ENCODE peak calls at places on chromosome 12, in ten cellular contexts. One of them, this sample, is unnamed.

GRCh38 chr12:98110516-98110915 is 404.9 kb upstream of the TMPO start:
- DNase-seq in GM20000: no peak
- DNase-seq in dorsolateral prefrontal cortex: no peak
- DNase-seq in H4: no peak
- DNase-seq in activated CD8-positive, alpha-beta memory T cell treated with anti-CD3 and anti-CD28 coated beads, Interleukin-2, amount 50 U/mL, for 48 hours: no peak
- DNase-seq in brain pericyte: no peak
- DNase-seq in NCI-H1105: no peak
- DNase-seq in glomerular endothelial cell: no peak
- DNase-seq in fibroblast of mammary gland: no peak
- DNase-seq in G401: no peak
- DNase-seq in this sample: no peak

GRCh38 chr12:124565071-124565491 is 2.3 kb downstream of the NCOR2 start:
- DNase-seq in GM20000: no peak
- DNase-seq in dorsolateral prefrontal cortex: peak; percentile 83
- DNase-seq in H4: no peak
- DNase-seq in activated CD8-positive, alpha-beta memory T cell treated with anti-CD3 and anti-CD28 coated beads, Interleukin-2, amount 50 U/mL, for 48 hours: no peak
- DNase-seq in brain pericyte: no peak
- DNase-seq in NCI-H1105: no peak
- DNase-seq in glomerular endothelial cell: no peak
- DNase-seq in fibroblast of mammary gland: peak; percentile 31
- DNase-seq in G401: peak; percentile 47
- DNase-seq in this sample: no peak

GRCh38 chr12:475286-475685 is 15.5 kb downstream of the B4GALNT3 start:
- DNase-seq in GM20000: no peak
- DNase-seq in dorsolateral prefrontal cortex: no peak
- DNase-seq in H4: no peak
- DNase-seq in activated CD8-positive, alpha-beta memory T cell treated with anti-CD3 and anti-CD28 coated beads, Interleukin-2, amount 50 U/mL, for 48 hours: no peak
- DNase-seq in brain pericyte: no peak
- DNase-seq in NCI-H1105: no peak
- DNase-seq in glomerular endothelial cell: no peak
- DNase-seq in fibroblast of mammary gland: no peak
- DNase-seq in G401: no peak
- DNase-seq in this sample: no peak

GRCh38 chr12:29301114-29301513 is 79.9 kb downstream of the ERGIC2 start:
- DNase-seq in GM20000: no peak
- DNase-seq in dorsolateral prefrontal cortex: no peak
- DNase-seq in H4: no peak
- DNase-seq in activated CD8-positive, alpha-beta memory T cell treated with anti-CD3 and anti-CD28 coated beads, Interleukin-2, amount 50 U/mL, for 48 hours: no peak
- DNase-seq in brain pericyte: no peak
- DNase-seq in NCI-H1105: no peak
- DNase-seq in glomerular endothelial cell: no peak
- DNase-seq in fibroblast of mammary gland: peak; percentile 16
- DNase-seq in G401: no peak
- DNase-seq in this sample: no peak

GRCh38 chr12:9687228-9687627 is 17.7 kb downstream of the CLEC2D start:
- DNase-seq in GM20000: no peak
- DNase-seq in dorsolateral prefrontal cortex: no peak
- DNase-seq in H4: peak; percentile 39
- DNase-seq in activated CD8-positive, alpha-beta memory T cell treated with anti-CD3 and anti-CD28 coated beads, Interleukin-2, amount 50 U/mL, for 48 hours: no peak
- DNase-seq in brain pericyte: peak; percentile 16
- DNase-seq in NCI-H1105: no peak
- DNase-seq in glomerular endothelial cell: no peak
- DNase-seq in fibroblast of mammary gland: peak; percentile 72
- DNase-seq in G401: no peak
- DNase-seq in this sample: no peak

GRCh38 chr12:32595251-32595650 is 83.8 kb upstream of the DNM1L start:
- DNase-seq in GM20000: no peak
- DNase-seq in dorsolateral prefrontal cortex: no peak
- DNase-seq in H4: peak; percentile 73
- DNase-seq in activated CD8-positive, alpha-beta memory T cell treated with anti-CD3 and anti-CD28 coated beads, Interleukin-2, amount 50 U/mL, for 48 hours: no peak
- DNase-seq in brain pericyte: no peak
- DNase-seq in NCI-H1105: no peak
- DNase-seq in glomerular endothelial cell: no peak
- DNase-seq in fibroblast of mammary gland: peak; percentile 65
- DNase-seq in G401: no peak
- DNase-seq in this sample: peak; percentile 22

GRCh38 chr12:57005980-57006808 is at the start of gene ZBTB39:
- DNase-seq in GM20000: peak; percentile 97
- DNase-seq in dorsolateral prefrontal cortex: no peak
- DNase-seq in H4: no peak
- DNase-seq in activated CD8-positive, alpha-beta memory T cell treated with anti-CD3 and anti-CD28 coated beads, Interleukin-2, amount 50 U/mL, for 48 hours: peak; percentile 88
- DNase-seq in brain pericyte: no peak
- DNase-seq in NCI-H1105: peak; percentile 22
- DNase-seq in glomerular endothelial cell: no peak
- DNase-seq in fibroblast of mammary gland: peak; percentile 22
- DNase-seq in G401: peak; percentile 39
- DNase-seq in this sample: peak; percentile 98

GRCh38 chr12:121005346-121005815 is 10.9 kb downstream of the C12orf43 start:
- DNase-seq in GM20000: peak; percentile 63
- DNase-seq in dorsolateral prefrontal cortex: no peak
- DNase-seq in H4: peak; percentile 32
- DNase-seq in activated CD8-positive, alpha-beta memory T cell treated with anti-CD3 and anti-CD28 coated beads, Interleukin-2, amount 50 U/mL, for 48 hours: peak; percentile 72
- DNase-seq in brain pericyte: no peak
- DNase-seq in NCI-H1105: no peak
- DNase-seq in glomerular endothelial cell: no peak
- DNase-seq in fibroblast of mammary gland: peak; percentile 53
- DNase-seq in G401: peak; percentile 8
- DNase-seq in this sample: peak; percentile 59

GRCh38 chr12:120260607-120261006 is 4.9 kb downstream of the PXN start:
- DNase-seq in GM20000: no peak
- DNase-seq in dorsolateral prefrontal cortex: no peak
- DNase-seq in H4: no peak
- DNase-seq in activated CD8-positive, alpha-beta memory T cell treated with anti-CD3 and anti-CD28 coated beads, Interleukin-2, amount 50 U/mL, for 48 hours: no peak
- DNase-seq in brain pericyte: no peak
- DNase-seq in NCI-H1105: no peak
- DNase-seq in glomerular endothelial cell: no peak
- DNase-seq in fibroblast of mammary gland: no peak
- DNase-seq in G401: no peak
- DNase-seq in this sample: no peak

GRCh38 chr12:42473130-42473529 is 116.4 kb downstream of the PRICKLE1 start:
- DNase-seq in GM20000: no peak
- DNase-seq in dorsolateral prefrontal cortex: no peak
- DNase-seq in H4: no peak
- DNase-seq in activated CD8-positive, alpha-beta memory T cell treated with anti-CD3 and anti-CD28 coated beads, Interleukin-2, amount 50 U/mL, for 48 hours: no peak
- DNase-seq in brain pericyte: no peak
- DNase-seq in NCI-H1105: no peak
- DNase-seq in glomerular endothelial cell: no peak
- DNase-seq in fibroblast of mammary gland: peak; percentile 67
- DNase-seq in G401: no peak
- DNase-seq in this sample: no peak

GRCh38 chr12:127657036-127657435 is 609.9 kb upstream of the TMEM132C start:
- DNase-seq in GM20000: no peak
- DNase-seq in dorsolateral prefrontal cortex: no peak
- DNase-seq in H4: no peak
- DNase-seq in activated CD8-positive, alpha-beta memory T cell treated with anti-CD3 and anti-CD28 coated beads, Interleukin-2, amount 50 U/mL, for 48 hours: no peak
- DNase-seq in brain pericyte: no peak
- DNase-seq in NCI-H1105: no peak
- DNase-seq in glomerular endothelial cell: no peak
- DNase-seq in fibroblast of mammary gland: no peak
- DNase-seq in G401: no peak
- DNase-seq in this sample: no peak